ENCODE peak calls at places on chromosomes 16 and 17, in nine cellular contexts. B is SHP77; N is activated CD4-positive, alpha-beta T cell treated with anti-CD3 and anti-CD28 coated beads, Interleukin-2, amount 50 U/mL, for 1 hour; S is activated T-cell treated with anti-CD3 and anti-CD28 coated beads for 1 hour; M is naive B cell; E is COR-L47; H is effector memory CD4-positive, alpha-beta T cell; V is stimulated activated CD4-positive, alpha-beta T cell treated with anti-CD3 and anti-CD28 coated beads, Interleukin-1b, Interleukin-23, amount 100 ng/mL, for 24 hours; J is Daoy. C is an unnamed sample.

GRCh38 chr17:49523706-49524472 is 28.8 kb downstream of the NGFR start:
- DNase-seq in B (no peak), N (peak), S (no peak), M (no peak), E (no peak), H (no peak), V (no peak), J (peak), C (peak)

GRCh38 chr17:44602390-44602789 is 45.1 kb downstream of the FZD2 start:
- DNase-seq in B (no peak), N (no peak), S (no peak), M (no peak), E (peak), H (no peak), V (no peak), J (no peak), C (no peak)

GRCh38 chr17:44170135-44170498 is 387 bp upstream of the ASB16 start:
- DNase-seq in B (no peak), N (no peak), S (no peak), M (no peak), E (no peak), H (no peak), V (no peak), J (no peak), C (no peak)

GRCh38 chr16:28549301-28549899 is 4.3 kb upstream of the SGF29 start:
- DNase-seq in B (peak), N (no peak), S (no peak), M (no peak), E (no peak), H (no peak), V (no peak), J (peak), C (peak)

GRCh38 chr17:59154335-59154720 is 658 bp downstream of the SKA2 start:
- DNase-seq in B (peak), N (peak), S (no peak), M (peak), E (peak), H (no peak), V (peak), J (peak), C (peak)

GRCh38 chr16:56289862-56290261 is 98.6 kb downstream of the GNAO1 start:
- DNase-seq in B (no peak), N (no peak), S (no peak), M (no peak), E (no peak), H (no peak), V (no peak), J (no peak), C (no peak)

GRCh38 chr17:64969046-64969501 is 49.8 kb upstream of the LRRC37A3 start:
- DNase-seq in B (no peak), N (no peak), S (no peak), M (peak), E (no peak), H (no peak), V (no peak), J (no peak), C (no peak)

GRCh38 chr17:68290268-68290954 is 516 bp downstream of the SLC16A6 start:
- DNase-seq in B (no peak), N (peak), S (peak), M (peak), E (peak), H (peak), V (no peak), J (peak), C (peak)

GRCh38 chr17:73348018-73348823 is 36.4 kb upstream of the CDC42EP4 start:
- DNase-seq in B (no peak), N (no peak), S (no peak), M (no peak), E (no peak), H (no peak), V (no peak), J (no peak), C (no peak)

GRCh38 chr16:78916928-78917545 is 683.5 kb downstream of the MAF start:
- DNase-seq in B (no peak), N (no peak), S (no peak), M (no peak), E (no peak), H (no peak), V (no peak), J (peak), C (no peak)

GRCh38 chr16:2500937-2501750 is 12.6 kb upstream of the ATP6V0C start:
- DNase-seq in B (peak), N (peak), S (peak), M (peak), E (peak), H (peak), V (peak), J (peak), C (peak)

GRCh38 chr17:45867171-45867570 is 22.5 kb downstream of the SPPL2C start:
- DNase-seq in B (no peak), N (no peak), S (no peak), M (no peak), E (no peak), H (no peak), V (no peak), J (no peak), C (no peak)

GRCh38 chr17:42676424-42677011 is at the start of gene PLEKHH3:
- DNase-seq in B (no peak), N (no peak), S (no peak), M (no peak), E (peak), H (no peak), V (no peak), J (peak), C (no peak)

GRCh38 chr17:21374455-21375161 is 1.5 kb upstream of the KCNJ12 start:
- DNase-seq in B (no peak), N (no peak), S (no peak), M (no peak), E (no peak), H (no peak), V (no peak), J (peak), C (no peak)

GRCh38 chr16:4846901-4847773 is at the start of the genes GLYR1 and UBN1:
- DNase-seq in B (peak), N (peak), S (peak), M (peak), E (peak), H (peak), V (peak), J (peak), C (peak)

C was measured in MG63.